ENCODE peak calls at places on chromosome 3, in four cellular contexts. P is AG08396, D is tibial nerve, T is pulmonary artery endothelial cell. F is an unnamed sample.

GRCh38 chr3:2628117-2628516 is 482.1 kb downstream of the IL5RA start:
- DNase-seq in D (no peak), P (no peak), T (no peak), F (no peak)

GRCh38 chr3:169494982-169495381 is 168.5 kb downstream of the MECOM start:
- DNase-seq in D (no peak), T (no peak), P (no peak), F (no peak)

GRCh38 chr3:103002447-103002846 is 567.6 kb downstream of the ZPLD1 start:
- DNase-seq in P (no peak), D (no peak), T (no peak), F (no peak)

GRCh38 chr3:51637144-51637940 is 33.7 kb upstream of the TEX264 start:
- DNase-seq in T (no peak), D (no peak), P (no peak), F (no peak)

GRCh38 chr3:23615068-23615467 is 190.7 kb upstream of the UBE2E1 start:
- DNase-seq in T (no peak), P (no peak), D (no peak), F (no peak)

GRCh38 chr3:185341616-185342457 is 21.1 kb upstream of the MAP3K13 start:
- DNase-seq in T (no peak), D (no peak), P (no peak), F (no peak)

GRCh38 chr3:186461141-186461540 is 83.0 kb downstream of the CRYGS start:
- DNase-seq in P (peak), D (no peak), T (no peak), F (no peak)

GRCh38 chr3:180600473-180600872 is 1.5 kb upstream of the TTC14 start:
- DNase-seq in D (no peak), P (no peak), T (no peak), F (no peak)

GRCh38 chr3:126423191-126424038 is 28.7 kb downstream of the CFAP100 start:
- DNase-seq in P (no peak), D (no peak), T (no peak), F (no peak)

GRCh38 chr3:48039487-48040190 is 23.4 kb upstream of the MAP4 start:
- DNase-seq in D (no peak), T (peak), P (peak), F (no peak)

GRCh38 chr3:177050466-177051237 is 146.6 kb downstream of the TBL1XR1 start:
- DNase-seq in T (peak), D (peak), P (no peak), F (no peak)

GRCh38 chr3:14401692-14402303 is 608 bp upstream of the SLC6A6 start:
- DNase-seq in D (no peak), P (no peak), T (no peak), F (no peak)

GRCh38 chr3:137165117-137165806 is 207.5 kb downstream of the IL20RB start:
- DNase-seq in D (no peak), P (peak), T (no peak), F (no peak)

GRCh38 chr3:11384074-11384473 is 111.9 kb downstream of the ATG7 start:
- DNase-seq in T (no peak), P (no peak), D (no peak), F (no peak)

GRCh38 chr3:12973827-12974226 is 99.4 kb downstream of the IQSEC1 start:
- DNase-seq in T (no peak), P (no peak), D (no peak), F (no peak)

GRCh38 chr3:74271541-74271940 is 342.9 kb downstream of the CNTN3 start:
- DNase-seq in D (no peak), P (no peak), T (no peak), F (no peak)

GRCh38 chr3:129632977-129633376 is 26.5 kb upstream of the PLXND1 start:
- DNase-seq in T (no peak), P (no peak), D (no peak), F (no peak)

GRCh38 chr3:160130950-160131349 is 94.3 kb upstream of the C3orf80 start:
- DNase-seq in D (no peak), T (no peak), P (no peak), F (no peak)

F was measured in activated CD8-positive, alpha-beta memory T cell treated with anti-CD3 and anti-CD28 coated beads for 4 hours.